ENCODE peak calls at places on chromosome 2, in nine cellular contexts. One of them, this sample, is unnamed.

GRCh38 chr2:171087547-171087946 is 73.1 kb downstream of the TLK1 start:
- DNase-seq in HTR-8/SVneo: no peak
- DNase-seq in HT-29: no peak
- DNase-seq in transverse colon: no peak
- DNase-seq in hepatic stellate cell: no peak
- DNase-seq in GM03348: no peak
- DNase-seq in astrocyte of the cerebellum: no peak
- DNase-seq in EH: no peak
- DNase-seq in activated naive CD8-positive, alpha-beta T cell treated with anti-CD3 and anti-CD28 coated beads, Interleukin-2, amount 50 U/mL, for 16 hours: no peak
- DNase-seq in this sample: no peak

GRCh38 chr2:67782443-67782842 is 280.4 kb downstream of the C1D start:
- DNase-seq in HT-29: no peak
- DNase-seq in activated naive CD8-positive, alpha-beta T cell treated with anti-CD3 and anti-CD28 coated beads, Interleukin-2, amount 50 U/mL, for 16 hours: no peak
- DNase-seq in hepatic stellate cell: peak; percentile 0
- DNase-seq in transverse colon: no peak
- DNase-seq in GM03348: peak; percentile 18
- DNase-seq in astrocyte of the cerebellum: no peak
- DNase-seq in EH: peak; percentile 58
- DNase-seq in HTR-8/SVneo: no peak
- DNase-seq in this sample: no peak

GRCh38 chr2:184444623-184445223 is 153.6 kb upstream of the ZNF804A start:
- DNase-seq in activated naive CD8-positive, alpha-beta T cell treated with anti-CD3 and anti-CD28 coated beads, Interleukin-2, amount 50 U/mL, for 16 hours: no peak
- DNase-seq in transverse colon: no peak
- DNase-seq in GM03348: no peak
- DNase-seq in hepatic stellate cell: no peak
- DNase-seq in EH: no peak
- DNase-seq in HT-29: no peak
- DNase-seq in astrocyte of the cerebellum: no peak
- DNase-seq in HTR-8/SVneo: no peak
- DNase-seq in this sample: no peak

GRCh38 chr2:74025971-74026612 is 41.4 kb downstream of the TET3 start:
- DNase-seq in hepatic stellate cell: no peak
- DNase-seq in transverse colon: peak; percentile 51
- DNase-seq in activated naive CD8-positive, alpha-beta T cell treated with anti-CD3 and anti-CD28 coated beads, Interleukin-2, amount 50 U/mL, for 16 hours: no peak
- DNase-seq in astrocyte of the cerebellum: no peak
- DNase-seq in GM03348: no peak
- DNase-seq in EH: peak; percentile 28
- DNase-seq in HTR-8/SVneo: no peak
- DNase-seq in HT-29: no peak
- DNase-seq in this sample: peak; percentile 79

GRCh38 chr2:144163592-144163991 is 356.3 kb downstream of the ZEB2 start:
- DNase-seq in astrocyte of the cerebellum: no peak
- DNase-seq in activated naive CD8-positive, alpha-beta T cell treated with anti-CD3 and anti-CD28 coated beads, Interleukin-2, amount 50 U/mL, for 16 hours: no peak
- DNase-seq in transverse colon: no peak
- DNase-seq in HTR-8/SVneo: no peak
- DNase-seq in hepatic stellate cell: no peak
- DNase-seq in HT-29: peak; percentile 35
- DNase-seq in EH: no peak
- DNase-seq in GM03348: no peak
- DNase-seq in this sample: no peak

GRCh38 chr2:181174880-181175590 is 194.6 kb downstream of the UBE2E3 start:
- DNase-seq in activated naive CD8-positive, alpha-beta T cell treated with anti-CD3 and anti-CD28 coated beads, Interleukin-2, amount 50 U/mL, for 16 hours: no peak
- DNase-seq in HTR-8/SVneo: no peak
- DNase-seq in EH: no peak
- DNase-seq in transverse colon: no peak
- DNase-seq in HT-29: no peak
- DNase-seq in GM03348: peak; percentile 19
- DNase-seq in hepatic stellate cell: no peak
- DNase-seq in astrocyte of the cerebellum: peak; percentile 12
- DNase-seq in this sample: peak; percentile 43

GRCh38 chr2:163755366-163755765 is 19.6 kb upstream of the FIGN start:
- DNase-seq in astrocyte of the cerebellum: no peak
- DNase-seq in GM03348: no peak
- DNase-seq in transverse colon: no peak
- DNase-seq in activated naive CD8-positive, alpha-beta T cell treated with anti-CD3 and anti-CD28 coated beads, Interleukin-2, amount 50 U/mL, for 16 hours: no peak
- DNase-seq in HTR-8/SVneo: no peak
- DNase-seq in hepatic stellate cell: no peak
- DNase-seq in EH: no peak
- DNase-seq in HT-29: no peak
- DNase-seq in this sample: no peak

GRCh38 chr2:18514838-18515461 is 45.5 kb downstream of the RDH14 start:
- DNase-seq in activated naive CD8-positive, alpha-beta T cell treated with anti-CD3 and anti-CD28 coated beads, Interleukin-2, amount 50 U/mL, for 16 hours: no peak
- DNase-seq in HT-29: no peak
- DNase-seq in transverse colon: no peak
- DNase-seq in HTR-8/SVneo: no peak
- DNase-seq in astrocyte of the cerebellum: no peak
- DNase-seq in hepatic stellate cell: no peak
- DNase-seq in EH: peak; percentile 15
- DNase-seq in GM03348: no peak
- DNase-seq in this sample: no peak

GRCh38 chr2:25030702-25031101 is 11.2 kb upstream of the EFR3B start:
- DNase-seq in HTR-8/SVneo: no peak
- DNase-seq in astrocyte of the cerebellum: no peak
- DNase-seq in GM03348: peak; percentile 25
- DNase-seq in HT-29: no peak
- DNase-seq in activated naive CD8-positive, alpha-beta T cell treated with anti-CD3 and anti-CD28 coated beads, Interleukin-2, amount 50 U/mL, for 16 hours: no peak
- DNase-seq in EH: peak; percentile 46
- DNase-seq in hepatic stellate cell: no peak
- DNase-seq in transverse colon: no peak
- DNase-seq in this sample: no peak

GRCh38 chr2:240892925-240893324 is 3.0 kb downstream of the MAB21L4 start:
- DNase-seq in hepatic stellate cell: no peak
- DNase-seq in activated naive CD8-positive, alpha-beta T cell treated with anti-CD3 and anti-CD28 coated beads, Interleukin-2, amount 50 U/mL, for 16 hours: no peak
- DNase-seq in GM03348: no peak
- DNase-seq in HT-29: no peak
- DNase-seq in HTR-8/SVneo: no peak
- DNase-seq in astrocyte of the cerebellum: no peak
- DNase-seq in transverse colon: no peak
- DNase-seq in EH: no peak
- DNase-seq in this sample: no peak